ENCODE peak calls at places on chromosomes 13 and 19, in six cellular contexts. K is fibroblast of pulmonary artery, M is GM12878, U is pancreas, N is IMR-90, D is lower lobe of right lung. O is an unnamed sample.

GRCh38 chr19:49362926-49363264 is 679 bp upstream of the TEAD2 start:
- DNase-seq in D (no peak), N (peak), U (no peak), K (peak), M (no peak), O (no peak)

GRCh38 chr13:38686635-38687245 is at the start of gene FREM2:
- DNase-seq in D (peak), M (no peak), K (peak), U (peak), N (no peak), O (no peak)

GRCh38 chr13:32408296-32408998 is 19.5 kb downstream of the N4BP2L1 start:
- DNase-seq in D (no peak), M (no peak), U (no peak), N (no peak), K (no peak), O (peak)

GRCh38 chr13:94712812-94713555 is 639 bp upstream of the SOX21 start:
- DNase-seq in M (no peak), D (no peak), N (peak), U (peak), K (peak), O (peak)

GRCh38 chr13:25860265-25860664 is 191.6 kb downstream of the SHISA2 start:
- DNase-seq in N (no peak), M (no peak), D (no peak), K (no peak), U (no peak), O (no peak)

GRCh38 chr19:6071840-6072239 is 38.5 kb downstream of the RFX2 start:
- DNase-seq in U (no peak), M (no peak), N (no peak), K (no peak), D (no peak), O (no peak)

GRCh38 chr19:50384685-50385535 is 763 bp downstream of the POLD1 start:
- DNase-seq in U (no peak), M (no peak), K (peak), D (no peak), N (peak), O (no peak)

GRCh38 chr13:96020155-96020575 is 33.0 kb downstream of the UGGT2 start:
- DNase-seq in M (peak), N (peak), U (no peak), D (no peak), K (peak), O (peak)

GRCh38 chr19:50531171-50531612 is 17.5 kb upstream of the ASPDH start:
- DNase-seq in U (no peak), M (no peak), N (no peak), D (no peak), K (no peak), O (no peak)

GRCh38 chr19:48553676-48554384 is 1.9 kb downstream of the SULT2B1 start:
- DNase-seq in D (peak), M (no peak), U (no peak), K (peak), N (peak), O (no peak)

GRCh38 chr13:112241288-112241687 is 134.9 kb upstream of the SPACA7 start:
- DNase-seq in D (no peak), M (no peak), N (no peak), K (no peak), U (no peak), O (no peak)

GRCh38 chr19:53037101-53038097 is 7.1 kb upstream of the ERVV-2 start:
- DNase-seq in U (peak), K (peak), D (peak), N (peak), M (no peak), O (no peak)

GRCh38 chr19:34229721-34230120 is 24.6 kb upstream of the GARRE1 start:
- DNase-seq in N (no peak), U (no peak), D (no peak), M (no peak), K (no peak), O (no peak)

GRCh38 chr13:24443366-24443765 is 69.2 kb downstream of the PARP4 start:
- DNase-seq in M (no peak), N (no peak), D (no peak), K (no peak), U (no peak), O (no peak)

GRCh38 chr19:13082192-13083007 is 20.3 kb downstream of the LYL1 start:
- DNase-seq in U (no peak), N (peak), D (no peak), K (peak), M (no peak), O (no peak)

GRCh38 chr13:23817833-23818232 is 71.4 kb downstream of the MIPEP start:
- DNase-seq in U (no peak), N (no peak), D (no peak), K (no peak), M (no peak), O (no peak)

GRCh38 chr19:1566392-1567115 is 1.6 kb downstream of the MEX3D start:
- DNase-seq in U (no peak), K (peak), D (peak), M (no peak), N (peak), O (no peak)

GRCh38 chr13:21232599-21232998 is 56.1 kb downstream of the MRPL57 start:
- DNase-seq in N (no peak), K (no peak), M (no peak), U (no peak), D (no peak), O (no peak)

GRCh38 chr13:88979465-88980180 is 1308.5 kb downstream of the SLITRK5 start:
- DNase-seq in N (no peak), D (no peak), K (peak), M (no peak), U (no peak), O (peak)

GRCh38 chr19:18379803-18380747 is 5.9 kb upstream of the GDF15 start:
- DNase-seq in D (peak), K (peak), M (no peak), U (peak), N (peak), O (no peak)

GRCh38 chr19:991174-991931 is 7.2 kb downstream of the WDR18 start:
- DNase-seq in M (no peak), N (peak), U (peak), D (no peak), K (peak), O (peak)

GRCh38 chr13:69704311-69704710 is 403.3 kb upstream of the ATXN8OS start:
- DNase-seq in D (no peak), N (no peak), U (no peak), K (peak), M (no peak), O (no peak)

GRCh38 chr13:99956473-99957349 is 14.9 kb downstream of the ZIC5 start:
- DNase-seq in N (no peak), U (peak), K (no peak), D (no peak), M (no peak), O (no peak)
- H3K4me3 ChIP-seq in N (no peak), U (peak), K (no peak), D (peak), M (no peak), O (no peak)

DNA sequence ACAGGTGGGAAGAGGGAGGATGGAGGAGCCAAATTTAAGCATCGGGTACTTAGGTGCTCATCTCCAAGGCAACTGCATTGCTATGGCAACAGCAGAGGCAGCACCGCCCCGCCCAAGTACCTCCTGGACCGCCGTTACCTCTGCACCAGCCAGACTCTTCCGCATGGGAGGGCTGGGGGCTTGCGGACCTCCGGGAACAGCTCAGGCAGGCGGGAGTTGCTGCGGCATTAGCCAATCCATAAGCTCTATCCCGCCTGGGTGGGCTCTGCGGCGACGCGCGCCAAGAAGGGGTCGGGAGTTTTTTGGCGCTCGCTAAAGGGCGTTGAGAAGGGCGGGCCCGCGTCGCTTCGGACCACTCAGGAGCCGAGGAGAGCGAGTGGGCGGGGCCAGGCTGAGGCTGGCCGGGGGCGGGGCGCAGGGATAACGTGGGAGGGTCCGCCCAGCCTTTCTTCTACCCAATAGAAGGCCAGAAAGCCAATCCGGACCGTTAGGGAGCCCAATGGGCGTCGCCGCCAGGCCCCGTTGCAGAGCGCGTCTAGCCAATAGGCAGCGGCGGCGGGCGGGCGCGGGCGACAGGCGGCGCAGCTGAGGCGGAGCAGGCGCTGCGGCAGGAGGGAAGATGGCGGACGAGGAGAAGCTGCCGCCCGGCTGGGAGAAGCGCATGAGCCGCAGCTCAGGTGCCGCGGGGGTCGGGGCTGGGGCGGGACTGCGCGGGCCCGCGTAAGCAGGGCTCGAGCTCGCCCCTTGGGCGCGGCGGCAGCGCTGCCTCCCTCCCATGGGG is at the start of gene PIN1:
- DNase-seq in U (peak), M (peak), D (peak), N (peak), K (peak), O (peak)
- TF ChIP-seq CTCF in U (peak), M (peak), D (peak), N (peak), K (no peak), O (peak)

DNA sequence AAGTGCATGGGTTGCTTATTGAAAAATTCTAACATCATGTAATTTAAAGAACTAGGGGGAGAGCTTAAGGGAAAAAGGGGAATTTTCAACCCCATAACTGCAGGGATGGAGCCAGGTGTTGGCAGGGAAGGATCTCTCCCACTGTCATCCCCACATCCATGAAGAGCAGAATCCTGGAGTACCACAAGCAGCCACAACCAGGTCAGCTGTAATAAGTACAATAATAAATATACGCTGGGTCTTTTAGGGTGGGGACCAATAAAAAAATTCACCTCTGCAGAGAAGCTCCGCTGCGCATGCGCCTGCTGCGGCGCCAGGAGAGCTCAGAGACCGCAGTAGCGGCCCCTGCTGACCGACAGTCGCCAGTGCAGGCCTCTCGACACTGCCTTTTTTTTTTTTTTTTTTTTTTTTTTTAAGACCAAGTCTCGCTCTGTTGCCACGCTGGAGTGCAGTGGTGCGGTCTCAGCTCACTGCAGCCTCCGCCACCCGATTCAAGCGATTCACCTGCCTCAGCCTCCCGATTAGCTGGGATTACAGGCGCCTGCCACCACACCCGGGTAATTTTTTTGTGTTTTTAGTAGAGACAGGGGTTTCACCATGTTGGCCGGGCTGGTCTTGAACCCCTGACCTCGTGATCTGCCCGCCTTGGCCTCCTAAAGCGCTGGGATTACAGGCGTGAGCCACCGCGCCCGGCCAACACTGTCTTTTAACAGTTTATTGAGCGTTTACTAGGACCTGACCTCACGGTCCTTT is 2.5 kb upstream of the EEF2 start:
- DNase-seq in N (peak), U (peak), D (peak), K (peak), M (peak), O (peak)
- H3K4me3 ChIP-seq in N (no peak), U (no peak), D (peak), K (peak), M (peak), O (peak)

GRCh38 chr19:28387507-28387906 is 825.4 kb downstream of the UQCRFS1 start:
- DNase-seq in U (no peak), K (no peak), M (no peak), N (no peak), D (no peak), O (no peak)
- TF ChIP-seq CTCF in U (no peak), K (no peak), M (no peak), N (no peak), D (no peak), O (no peak)

GRCh38 chr13:40933508-40933907 is 85.6 kb downstream of the ELF1 start:
- DNase-seq in K (no peak), U (no peak), M (peak), D (no peak), N (no peak), O (peak)
- H3K4me3 ChIP-seq in K (no peak), U (no peak), M (no peak), D (no peak), N (no peak), O (no peak)

GRCh38 chr13:57633141-57633949 is 1.8 kb downstream of the PCDH17 start:
- DNase-seq in U (peak), M (no peak), D (peak), N (no peak), K (peak), O (no peak)
- TF ChIP-seq CTCF in U (peak), M (no peak), D (peak), N (no peak), K (peak), O (no peak)

DNA sequence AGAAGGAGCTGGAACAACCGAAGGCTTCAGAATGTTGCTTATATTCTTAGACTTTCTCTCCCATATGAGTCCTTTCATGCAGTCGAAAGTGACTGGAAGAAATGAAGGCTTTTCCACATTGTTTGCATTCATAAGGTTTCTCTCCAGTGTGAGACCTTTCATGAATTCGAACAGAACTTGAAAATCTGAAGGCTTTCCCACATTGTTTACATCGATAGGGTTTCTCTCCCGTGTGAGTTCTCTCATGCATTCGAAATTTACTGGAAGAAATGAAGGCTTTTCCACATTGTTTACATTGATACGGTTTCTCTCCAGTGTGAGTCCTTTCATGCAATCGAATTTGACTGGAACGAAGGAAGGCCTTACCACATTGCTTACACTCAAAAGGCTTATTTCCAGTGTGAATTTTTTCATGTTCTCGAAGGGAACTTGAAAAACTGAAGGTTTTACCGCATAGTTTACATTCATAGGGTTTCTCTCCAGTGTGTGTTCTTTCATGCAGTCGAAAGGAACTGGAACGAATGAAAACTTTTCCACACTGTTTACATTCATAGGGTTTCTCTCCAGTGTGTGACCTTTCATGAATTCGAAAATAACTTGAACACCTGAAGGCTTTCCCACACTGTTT is 21.5 kb downstream of the ZNF14 start:
- DNase-seq in D (no peak), M (no peak), U (no peak), N (no peak), K (no peak), O (no peak)
- H3K4me3 ChIP-seq in D (no peak), M (no peak), U (no peak), N (no peak), K (no peak), O (no peak)